ENCODE peak calls at places on chromosomes 16 and 17, in eight cellular contexts. C is osteocyte; I is non-pigmented ciliary epithelial cell; E is cardiac fibroblast; Z is COR-L47; S is stimulated activated CD8-positive, alpha-beta memory T cell treated with anti-CD3 and anti-CD28 coated beads, Interleukin-4, amount 100 ng/mL, for 4 hours; K is AG10803; X is left ventricle myocardium superior. F is an unnamed sample.
A peak's percentile ranks its signal among the peaks of the same experiment; 100 is the strongest.

GRCh38 chr16:23147666-23148065 is 1.6 kb downstream of the USP31 start:
- DNase-seq in K (no peak), Z (no peak), I (no peak), C (no peak), S (no peak), E (no peak), X (no peak), F (no peak)

GRCh38 chr16:75304521-75305363 is 53.3 kb upstream of the BCAR1 start:
- DNase-seq in K (peak; percentile 97), S (no peak), X (peak; percentile 59), C (no peak), E (peak; percentile 94), Z (no peak), I (peak; percentile 91), F (peak; percentile 51)

GRCh38 chr16:3999479-3999868 is 116.8 kb downstream of the ADCY9 start:
- DNase-seq in Z (no peak), C (no peak), E (peak; percentile 80), X (peak; percentile 73), K (peak; percentile 82), I (no peak), S (no peak), F (no peak)

GRCh38 chr16:66378739-66379570 is 12.5 kb downstream of the CDH5 start:
- DNase-seq in C (no peak), K (no peak), E (no peak), S (no peak), Z (no peak), X (no peak), I (no peak), F (no peak)

GRCh38 chr16:1863681-1864460 is 8.1 kb downstream of the MEIOB start:
- DNase-seq in S (no peak), K (peak; percentile 53), C (peak; percentile 32), X (no peak), E (peak; percentile 66), I (no peak), Z (peak; percentile 31), F (peak; percentile 65)

GRCh38 chr17:59643159-59643857 is 23.6 kb downstream of the CLTC start:
- DNase-seq in C (no peak), K (peak; percentile 56), I (no peak), X (no peak), S (no peak), Z (no peak), E (peak; percentile 68), F (no peak)

GRCh38 chr17:8832711-8833352 is 33.7 kb upstream of the MFSD6L start:
- DNase-seq in C (peak; percentile 84), K (no peak), S (no peak), E (no peak), I (no peak), Z (no peak), X (peak; percentile 35), F (peak; percentile 13)

GRCh38 chr16:84514874-84515835 is 10.7 kb upstream of the MEAK7 start:
- DNase-seq in X (no peak), C (no peak), Z (no peak), E (no peak), I (no peak), S (peak; percentile 48), K (no peak), F (no peak)

GRCh38 chr17:18988546-18989173 is 15.9 kb downstream of the FAM83G start:
- DNase-seq in K (no peak), Z (no peak), C (no peak), S (no peak), I (no peak), X (no peak), E (no peak), F (no peak)

GRCh38 chr17:49450735-49451134 is 36.1 kb upstream of the PHB1 start:
- DNase-seq in X (no peak), E (peak; percentile 35), Z (no peak), K (peak; percentile 39), C (no peak), S (no peak), I (no peak), F (no peak)

GRCh38 chr17:39867084-39867890 is 715 bp upstream of the ZPBP2 start:
- DNase-seq in Z (no peak), C (no peak), X (no peak), K (no peak), S (peak; percentile 9), I (no peak), E (no peak), F (no peak)

GRCh38 chr16:6484931-6485330 is 847.7 kb upstream of the RBFOX1 start:
- DNase-seq in K (no peak), C (no peak), X (no peak), S (no peak), I (no peak), E (no peak), Z (no peak), F (no peak)

GRCh38 chr17:13508916-13509315 is 92.8 kb downstream of the HS3ST3A1 start:
- DNase-seq in E (peak; percentile 36), Z (no peak), S (no peak), I (no peak), C (no peak), X (no peak), K (peak; percentile 39), F (no peak)

GRCh38 chr16:92431-93339 is 14.7 kb downstream of the MPG start:
- DNase-seq in X (no peak), E (no peak), Z (no peak), C (no peak), S (no peak), K (no peak), I (no peak), F (no peak)

GRCh38 chr16:14470788-14471187 is 159.3 kb downstream of the PARN start:
- DNase-seq in K (no peak), I (no peak), E (no peak), Z (no peak), C (no peak), X (no peak), S (no peak), F (no peak)

GRCh38 chr16:89248196-89249005 is 30.9 kb downstream of the ZNF778 start:
- DNase-seq in E (no peak), K (no peak), Z (no peak), X (no peak), I (no peak), C (no peak), S (no peak), F (no peak)

GRCh38 chr16:28549301-28549899 is 4.3 kb upstream of the SGF29 start:
- DNase-seq in Z (no peak), E (peak; percentile 62), C (no peak), X (no peak), I (no peak), K (peak; percentile 47), S (no peak), F (peak; percentile 79)

GRCh38 chr16:4415538-4416199 is 727 bp downstream of the CORO7 start:
- DNase-seq in X (peak; percentile 65), S (no peak), K (no peak), I (no peak), E (peak; percentile 30), C (peak; percentile 86), Z (no peak), F (peak; percentile 42)

GRCh38 chr17:63961355-63962207 is 11.1 kb downstream of the SCN4A start:
- DNase-seq in Z (no peak), I (no peak), C (no peak), K (peak; percentile 37), S (no peak), E (peak; percentile 64), X (peak; percentile 67), F (peak; percentile 69)

GRCh38 chr17:1966274-1967086 is 58.7 kb downstream of the RTN4RL1 start:
- DNase-seq in Z (no peak), I (no peak), E (no peak), C (no peak), K (peak; percentile 15), S (no peak), X (no peak), F (no peak)

GRCh38 chr17:78383725-78384471 is 5.4 kb downstream of the PGS1 start:
- DNase-seq in X (peak; percentile 78), S (no peak), E (peak; percentile 99), I (peak; percentile 88), C (no peak), Z (no peak), K (peak; percentile 100), F (peak; percentile 96)

GRCh38 chr17:59844884-59845594 is 47.7 kb downstream of the TUBD1 start:
- DNase-seq in K (peak; percentile 70), I (no peak), X (no peak), S (no peak), C (no peak), Z (no peak), E (peak; percentile 87), F (peak; percentile 35)

GRCh38 chr16:4859900-4860255 is 12.6 kb downstream of the UBN1 start:
- DNase-seq in S (no peak), I (no peak), Z (no peak), K (no peak), E (peak; percentile 51), C (no peak), X (no peak), F (peak; percentile 86)

GRCh38 chr16:46607529-46607928 is 13.7 kb downstream of the SHCBP1 start:
- DNase-seq in E (peak; percentile 81), I (peak; percentile 32), S (no peak), Z (no peak), K (peak; percentile 73), X (no peak), C (no peak), F (peak; percentile 73)

GRCh38 chr17:80847506-80848230 is 144.0 kb upstream of the CHMP6 start:
- DNase-seq in Z (no peak), S (peak; percentile 20), C (no peak), X (peak; percentile 30), E (no peak), K (no peak), I (no peak), F (no peak)

GRCh38 chr17:72308744-72309395 is 188.1 kb downstream of the SOX9 start:
- DNase-seq in K (no peak), S (no peak), X (no peak), Z (no peak), C (no peak), E (no peak), I (no peak), F (no peak)

GRCh38 chr16:67939507-67940435 is 3.1 kb upstream of the PSMB10 start:
- DNase-seq in I (no peak), C (no peak), S (no peak), Z (no peak), X (peak; percentile 80), K (no peak), E (no peak), F (no peak)

GRCh38 chr17:17763734-17764133 is 73.1 kb downstream of the SREBF1 start:
- DNase-seq in C (no peak), X (no peak), K (no peak), E (no peak), I (no peak), Z (no peak), S (no peak), F (no peak)